ENCODE peak calls at places on chromosome 9, in seven cellular contexts. K is NCI-H187; Q is stimulated activated CD4-positive, alpha-beta T cell treated with anti-CD3 and anti-CD28 coated beads, Interleukin-4, amount 100 ng/mL, for 24 hours; L is MV-4-11; W is fibroblast of lung; Z is stimulated activated CD8-positive, alpha-beta memory T cell treated with anti-CD3 and anti-CD28 coated beads, Interleukin-15, amount 100 ng/mL, for 1 hour; N is activated naive CD8-positive, alpha-beta T cell treated with anti-CD3 and anti-CD28 coated beads for 36 hours. F is an unnamed sample.

GRCh38 chr9:89515416-89515815 is 17.5 kb upstream of the SEMA4D start:
- DNase-seq in K (no peak), Q (no peak), L (no peak), W (no peak), Z (no peak), N (no peak), F (no peak)

GRCh38 chr9:137984005-137984404 is 106.4 kb downstream of the CACNA1B start:
- DNase-seq in K (no peak), Q (no peak), L (no peak), W (no peak), Z (no peak), N (no peak), F (no peak)

GRCh38 chr9:969693-970309 is 6.7 kb upstream of the DMRT3 start:
- DNase-seq in K (no peak), Q (no peak), L (no peak), W (no peak), Z (no peak), N (no peak), F (no peak)

GRCh38 chr9:35859310-35859994 is 10.7 kb downstream of the OR13J1 start:
- DNase-seq in K (no peak), Q (no peak), L (peak), W (peak), Z (no peak), N (no peak), F (no peak)

GRCh38 chr9:130857864-130858730 is 23.0 kb downstream of the ABL1 start:
- DNase-seq in K (no peak), Q (no peak), L (no peak), W (peak), Z (no peak), N (no peak), F (peak)

GRCh38 chr9:89664896-89665329 is 60.1 kb downstream of the GADD45G start:
- DNase-seq in K (peak), Q (no peak), L (no peak), W (no peak), Z (no peak), N (no peak), F (no peak)

GRCh38 chr9:96078866-96079505 is 203.5 kb downstream of the ERCC6L2 start:
- DNase-seq in K (no peak), Q (no peak), L (no peak), W (no peak), Z (no peak), N (no peak), F (no peak)

GRCh38 chr9:100216178-100216787 is 117.2 kb downstream of the INVS start:
- DNase-seq in K (no peak), Q (peak), L (peak), W (peak), Z (peak), N (peak), F (no peak)

GRCh38 chr9:124270504-124271335 is 13.0 kb downstream of the NEK6 start:
- DNase-seq in K (no peak), Q (no peak), L (peak), W (no peak), Z (no peak), N (no peak), F (no peak)

GRCh38 chr9:105132576-105132975 is 111.9 kb upstream of the SLC44A1 start:
- DNase-seq in K (no peak), Q (no peak), L (no peak), W (peak), Z (no peak), N (no peak), F (peak)

GRCh38 chr9:100352201-100352726 is 478 bp downstream of the TEX10 start:
- DNase-seq in K (no peak), Q (peak), L (peak), W (peak), Z (no peak), N (peak), F (no peak)

GRCh38 chr9:71929791-71930440 is 18.5 kb downstream of the C9orf85 start:
- DNase-seq in K (no peak), Q (no peak), L (no peak), W (peak), Z (no peak), N (no peak), F (peak)

GRCh38 chr9:40926404-40927259 is 201.8 kb downstream of the FOXD4L6 start:
- DNase-seq in K (no peak), Q (no peak), L (no peak), W (no peak), Z (no peak), N (no peak), F (no peak)

GRCh38 chr9:18710089-18710488 is 236.1 kb downstream of the ADAMTSL1 start:
- DNase-seq in K (no peak), Q (no peak), L (no peak), W (peak), Z (no peak), N (no peak), F (no peak)

GRCh38 chr9:95581900-95582299 is 65.1 kb upstream of the PTCH1 start:
- DNase-seq in K (no peak), Q (no peak), L (no peak), W (no peak), Z (no peak), N (no peak), F (no peak)

GRCh38 chr9:133522073-133522910 is 2.5 kb downstream of the MYMK start:
- DNase-seq in K (no peak), Q (no peak), L (no peak), W (no peak), Z (no peak), N (no peak), F (no peak)

GRCh38 chr9:6900440-6900883 is 142.7 kb downstream of the KDM4C start:
- DNase-seq in K (no peak), Q (no peak), L (no peak), W (no peak), Z (no peak), N (no peak), F (no peak)

GRCh38 chr9:131982683-131983239 is 96.9 kb downstream of the MED27 start:
- DNase-seq in K (no peak), Q (no peak), L (peak), W (peak), Z (no peak), N (no peak), F (no peak)

GRCh38 chr9:104361207-104361606 is 142.9 kb upstream of the OR13F1 start:
- DNase-seq in K (no peak), Q (no peak), L (no peak), W (no peak), Z (no peak), N (no peak), F (no peak)

GRCh38 chr9:88990721-88991065 is 575 bp upstream of the S1PR3 start:
- DNase-seq in K (no peak), Q (no peak), L (no peak), W (no peak), Z (no peak), N (no peak), F (no peak)

F was measured in amniotic stem cell.